ENCODE peak calls at places on chromosome 10, in four cellular contexts. One of them, this sample, is unnamed.

GRCh38 chr10:78071140-78071856 is 37.6 kb downstream of the RPS24 start:
- DNase-seq in A549: no peak
- DNase-seq in endothelial cell: no peak
- DNase-seq in fibroblast of mammary gland: no peak
- DNase-seq in this sample: no peak

GRCh38 chr10:103663802-103664201 is 170.3 kb downstream of the NEURL1 start:
- DNase-seq in A549: no peak
- DNase-seq in endothelial cell: no peak
- DNase-seq in fibroblast of mammary gland: no peak
- DNase-seq in this sample: peak; percentile 53

GRCh38 chr10:33008499-33009243 is 50.6 kb upstream of the ITGB1 start:
- DNase-seq in A549: no peak
- DNase-seq in endothelial cell: peak; percentile 73
- DNase-seq in fibroblast of mammary gland: peak; percentile 87
- DNase-seq in this sample: peak; percentile 80

GRCh38 chr10:93006435-93007039 is 54.1 kb upstream of the CYP26C1 start:
- DNase-seq in A549: peak; percentile 13
- DNase-seq in endothelial cell: no peak
- DNase-seq in fibroblast of mammary gland: peak; percentile 69
- DNase-seq in this sample: no peak

GRCh38 chr10:62885656-62886461 is 69.7 kb upstream of the EGR2 start:
- DNase-seq in A549: peak; percentile 15
- DNase-seq in endothelial cell: no peak
- DNase-seq in fibroblast of mammary gland: peak; percentile 80
- DNase-seq in this sample: no peak

GRCh38 chr10:101718681-101719275 is 23.8 kb upstream of the FBXW4 start:
- DNase-seq in A549: no peak
- DNase-seq in endothelial cell: no peak
- DNase-seq in fibroblast of mammary gland: no peak
- DNase-seq in this sample: no peak

GRCh38 chr10:28382520-28383269 is 79.8 kb upstream of the MPP7 start:
- DNase-seq in A549: no peak
- DNase-seq in endothelial cell: no peak
- DNase-seq in fibroblast of mammary gland: peak; percentile 68
- DNase-seq in this sample: no peak

GRCh38 chr10:30058111-30058510 is 1.3 kb downstream of the JCAD start:
- DNase-seq in A549: no peak
- DNase-seq in endothelial cell: no peak
- DNase-seq in fibroblast of mammary gland: no peak
- DNase-seq in this sample: no peak

GRCh38 chr10:91164520-91165065 is 55.9 kb upstream of the PCGF5 start:
- DNase-seq in A549: no peak
- DNase-seq in endothelial cell: no peak
- DNase-seq in fibroblast of mammary gland: peak; percentile 61
- DNase-seq in this sample: no peak

GRCh38 chr10:133293810-133294119 is 14.9 kb downstream of the TUBGCP2 start:
- DNase-seq in A549: no peak
- DNase-seq in endothelial cell: no peak
- DNase-seq in fibroblast of mammary gland: no peak
- DNase-seq in this sample: no peak

DNA sequence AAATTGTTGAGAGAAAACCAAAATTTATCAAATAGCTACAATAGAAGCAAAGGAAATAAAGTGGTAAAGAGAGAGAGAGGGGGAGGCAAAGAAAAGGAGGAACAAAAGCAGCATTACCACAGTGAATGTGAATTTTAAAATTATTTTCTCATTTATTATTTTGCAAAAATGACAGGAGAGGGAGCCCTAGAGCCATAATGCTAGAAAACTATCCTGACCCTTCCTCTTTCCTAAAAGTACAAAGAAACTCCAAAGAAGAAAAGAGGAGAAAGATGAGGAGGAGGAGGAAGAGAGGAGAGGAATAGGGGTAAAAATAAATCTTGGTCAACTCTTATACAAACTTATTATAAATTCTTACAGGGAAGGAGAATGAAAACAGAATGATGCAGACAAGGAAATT is 921.5 kb downstream of the NRG3 start:
- DNase-seq in A549: no peak
- DNase-seq in endothelial cell: no peak
- DNase-seq in fibroblast of mammary gland: peak; percentile 4
- DNase-seq in this sample: no peak
- TF ChIP-seq CTCF in A549: peak; percentile 25
- TF ChIP-seq CTCF in endothelial cell: peak; percentile 21
- TF ChIP-seq CTCF in fibroblast of mammary gland: peak; percentile 27
- TF ChIP-seq CTCF in this sample: no peak

DNA sequence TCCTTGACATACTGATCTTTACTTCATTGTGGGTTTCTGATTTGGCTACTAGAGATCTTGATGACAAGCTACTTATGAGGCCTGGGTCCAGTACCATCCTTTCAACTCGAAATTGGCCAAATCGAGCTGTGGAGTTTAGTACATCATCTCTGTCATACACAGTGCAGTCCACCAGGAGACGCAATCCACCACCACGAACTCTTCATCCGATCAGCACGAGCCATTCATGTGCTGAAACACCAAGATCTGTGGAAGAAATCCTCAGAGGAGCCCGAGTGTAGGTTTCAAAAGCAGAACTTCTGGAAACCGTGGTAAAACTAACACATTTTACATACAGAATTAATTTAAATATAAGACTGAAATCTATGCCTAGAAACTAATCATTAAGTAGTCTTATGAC is 14.2 kb downstream of the DNAJC9 start:
- DNase-seq in A549: no peak
- DNase-seq in endothelial cell: peak; percentile 16
- DNase-seq in fibroblast of mammary gland: peak; percentile 18
- DNase-seq in this sample: no peak
- TF ChIP-seq CTCF in A549: no peak
- TF ChIP-seq CTCF in endothelial cell: no peak
- TF ChIP-seq CTCF in fibroblast of mammary gland: peak; percentile 20
- TF ChIP-seq CTCF in this sample: no peak

DNA sequence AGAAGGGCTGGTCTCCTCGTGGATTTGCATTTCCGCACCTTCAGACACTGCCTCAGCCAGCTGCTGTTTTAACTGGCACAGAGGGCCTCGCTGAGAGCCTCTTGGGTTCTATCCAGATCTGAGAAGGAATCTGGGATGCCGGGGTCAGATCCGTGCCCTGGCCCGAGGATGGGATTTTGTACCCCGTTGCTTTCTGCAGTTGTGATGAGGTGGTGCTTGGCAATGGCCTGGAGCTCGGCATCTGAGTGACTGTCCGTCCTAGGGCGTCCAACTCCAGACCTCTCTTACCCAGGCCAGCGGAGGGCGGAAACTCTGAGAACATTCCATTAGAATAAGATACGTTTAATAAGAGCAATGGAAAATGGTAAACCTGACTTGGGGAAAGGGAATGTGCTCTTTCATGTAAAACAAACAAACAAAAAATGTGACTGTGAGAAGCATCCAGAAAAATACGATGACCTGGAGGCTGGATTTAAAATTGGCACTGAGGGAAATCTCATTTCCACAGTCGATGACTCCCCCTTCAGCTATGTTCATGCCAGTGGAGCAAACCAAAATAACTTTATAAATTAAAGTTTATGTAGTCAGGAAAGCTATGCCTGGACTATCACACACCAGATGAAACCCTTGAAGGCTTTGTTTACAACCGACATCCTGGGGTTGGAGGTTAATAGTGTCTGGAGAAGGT is 39.6 kb downstream of the GRK5 start:
- DNase-seq in A549: no peak
- DNase-seq in endothelial cell: no peak
- DNase-seq in fibroblast of mammary gland: peak; percentile 91
- DNase-seq in this sample: no peak
- TF ChIP-seq CTCF in A549: no peak
- TF ChIP-seq CTCF in endothelial cell: no peak
- TF ChIP-seq CTCF in fibroblast of mammary gland: no peak
- TF ChIP-seq CTCF in this sample: no peak

GRCh38 chr10:44463511-44464121 is 78.7 kb upstream of the CXCL12 start:
- DNase-seq in A549: no peak
- DNase-seq in endothelial cell: no peak
- DNase-seq in fibroblast of mammary gland: peak; percentile 34
- DNase-seq in this sample: no peak

GRCh38 chr10:44465430-44466115 is 80.7 kb upstream of the CXCL12 start:
- DNase-seq in A549: no peak
- DNase-seq in endothelial cell: no peak
- DNase-seq in fibroblast of mammary gland: no peak
- DNase-seq in this sample: no peak

GRCh38 chr10:44462338-44462914 is 77.5 kb upstream of the CXCL12 start:
- DNase-seq in A549: no peak
- DNase-seq in endothelial cell: no peak
- DNase-seq in fibroblast of mammary gland: no peak
- DNase-seq in this sample: no peak

GRCh38 chr10:44466236-44466635 is 81.3 kb upstream of the CXCL12 start:
- DNase-seq in A549: no peak
- DNase-seq in endothelial cell: no peak
- DNase-seq in fibroblast of mammary gland: no peak
- DNase-seq in this sample: no peak

GRCh38 chr10:44464503-44464902 is 79.6 kb upstream of the CXCL12 start:
- DNase-seq in A549: no peak
- DNase-seq in endothelial cell: no peak
- DNase-seq in fibroblast of mammary gland: no peak
- DNase-seq in this sample: no peak
- TF ChIP-seq CTCF in A549: no peak
- TF ChIP-seq CTCF in endothelial cell: peak; percentile 33
- TF ChIP-seq CTCF in fibroblast of mammary gland: peak; percentile 14
- TF ChIP-seq CTCF in this sample: no peak

GRCh38 chr10:3538850-3539531 is 246.0 kb downstream of the KLF6 start:
- DNase-seq in A549: no peak
- DNase-seq in endothelial cell: no peak
- DNase-seq in fibroblast of mammary gland: peak; percentile 97
- DNase-seq in this sample: no peak

GRCh38 chr10:3537518-3537917 is 247.5 kb downstream of the KLF6 start:
- DNase-seq in A549: no peak
- DNase-seq in endothelial cell: no peak
- DNase-seq in fibroblast of mammary gland: no peak
- DNase-seq in this sample: no peak

GRCh38 chr10:3542185-3542611 is 242.8 kb downstream of the KLF6 start:
- DNase-seq in A549: no peak
- DNase-seq in endothelial cell: no peak
- DNase-seq in fibroblast of mammary gland: peak; percentile 96
- DNase-seq in this sample: no peak

GRCh38 chr10:3538291-3538849 is 246.6 kb downstream of the KLF6 start:
- DNase-seq in A549: no peak
- DNase-seq in endothelial cell: no peak
- DNase-seq in fibroblast of mammary gland: no peak
- DNase-seq in this sample: no peak

DNA sequence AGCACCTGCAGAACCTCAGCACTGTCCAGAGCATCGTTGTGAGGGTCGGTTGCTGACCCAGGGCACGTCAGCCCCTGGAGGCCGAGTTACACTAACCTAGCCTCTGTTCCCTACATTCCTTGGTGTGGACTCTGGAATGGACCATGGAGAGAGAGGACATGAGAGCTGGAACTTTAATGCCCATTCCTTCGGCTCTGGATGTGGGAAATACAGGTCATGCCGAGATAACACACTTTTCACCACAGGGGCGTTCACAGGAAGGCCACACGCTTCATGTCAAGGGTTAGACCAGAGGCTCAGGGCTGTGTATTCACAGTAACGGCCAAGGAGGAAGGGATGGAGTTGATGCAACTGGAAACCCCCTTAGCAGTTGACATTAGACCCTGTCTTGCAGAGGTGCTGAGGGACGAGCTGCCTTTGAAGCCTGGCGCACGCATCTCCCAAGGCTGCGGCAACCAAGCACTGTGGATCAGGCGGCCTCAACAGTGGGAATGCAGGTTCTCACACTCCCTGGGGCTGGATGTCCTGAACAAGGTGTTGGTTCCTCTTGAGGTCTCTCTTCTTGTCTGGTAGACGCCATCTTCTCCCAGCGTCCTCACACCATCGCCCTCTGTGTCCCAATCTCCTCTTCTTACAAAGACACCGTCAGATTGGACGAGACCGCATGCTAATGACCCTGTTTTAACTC is 245.2 kb downstream of the KLF6 start:
- DNase-seq in A549: no peak
- DNase-seq in endothelial cell: no peak
- DNase-seq in fibroblast of mammary gland: no peak
- DNase-seq in this sample: no peak
- TF ChIP-seq CTCF in A549: no peak
- TF ChIP-seq CTCF in endothelial cell: no peak
- TF ChIP-seq CTCF in fibroblast of mammary gland: no peak
- TF ChIP-seq CTCF in this sample: no peak

GRCh38 chr10:119616879-119617580 is 20.3 kb upstream of the TIAL1 start:
- DNase-seq in A549: no peak
- DNase-seq in endothelial cell: peak; percentile 14
- DNase-seq in fibroblast of mammary gland: peak; percentile 81
- DNase-seq in this sample: no peak
- TF ChIP-seq CTCF in A549: peak; percentile 23
- TF ChIP-seq CTCF in endothelial cell: no peak
- TF ChIP-seq CTCF in fibroblast of mammary gland: peak; percentile 62
- TF ChIP-seq CTCF in this sample: peak; percentile 12

DNA sequence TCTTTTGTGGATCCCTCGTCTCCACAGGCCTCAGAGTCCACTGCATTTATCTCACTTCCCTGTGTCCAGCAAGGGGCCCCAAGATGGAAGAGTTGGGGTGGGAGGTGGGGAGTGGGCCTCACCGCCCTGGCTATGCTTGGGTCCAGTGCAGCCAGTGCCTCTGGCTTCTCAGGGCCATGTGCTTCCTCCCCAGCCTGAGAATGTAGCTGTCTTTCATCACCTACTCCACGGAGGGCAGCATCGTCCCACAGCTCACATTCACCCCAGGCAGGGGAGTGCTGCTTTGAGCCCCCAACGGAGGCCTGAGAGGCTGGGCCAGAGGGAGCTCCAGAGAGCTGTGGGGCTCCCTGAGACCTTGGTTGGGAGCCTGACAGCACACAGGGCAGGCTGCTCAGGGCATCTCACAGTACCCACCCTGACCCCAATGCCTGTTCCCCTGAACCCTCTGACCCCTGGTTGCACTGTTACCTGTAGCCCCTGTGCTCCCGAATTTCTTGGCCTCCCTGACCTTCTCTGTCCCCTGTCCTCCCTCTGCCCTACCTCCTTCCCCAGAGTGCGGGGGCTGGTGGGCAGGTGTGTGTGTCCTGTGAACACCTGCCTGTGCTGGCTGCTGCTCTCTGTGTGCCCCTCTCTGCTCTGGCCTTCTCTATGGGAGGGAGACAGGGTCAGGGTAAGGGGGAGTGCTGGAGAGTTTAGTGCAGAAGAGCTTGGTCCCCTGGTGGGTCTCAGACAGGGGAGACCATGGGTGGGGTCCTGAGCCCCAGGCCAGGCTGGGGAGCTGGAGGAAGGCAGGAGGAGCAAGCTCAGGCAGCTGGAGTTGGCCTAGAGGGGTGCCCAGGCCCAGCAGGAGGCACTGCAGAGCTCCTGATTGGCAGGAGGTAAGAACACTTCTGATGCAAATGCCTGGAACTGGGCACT is 19.6 kb upstream of the ZNF488 start:
- DNase-seq in A549: no peak
- DNase-seq in endothelial cell: no peak
- DNase-seq in fibroblast of mammary gland: peak; percentile 18
- DNase-seq in this sample: no peak
- TF ChIP-seq CTCF in A549: no peak
- TF ChIP-seq CTCF in endothelial cell: no peak
- TF ChIP-seq CTCF in fibroblast of mammary gland: no peak
- TF ChIP-seq CTCF in this sample: no peak

This sample was measured in Peyer's patch.